ENCODE peak calls at places on chromosomes 4 and X, in four cellular contexts. H is CD8-positive, alpha-beta T cell; D is A549; W is mucosa of descending colon. E is an unnamed sample.

GRCh38 chr4:124941267-124941666 is 228.7 kb upstream of the ANKRD50 start:
- DNase-seq in D (no peak), W (no peak), H (no peak), E (no peak)

GRCh38 chrX:69896046-69896445 is 153.7 kb downstream of the AWAT2 start:
- DNase-seq in W (no peak), H (no peak), D (no peak), E (no peak)

GRCh38 chrX:130174051-130174704 is 2.4 kb downstream of the RAB33A start:
- DNase-seq in H (no peak), W (no peak), D (no peak), E (peak; percentile 15)

GRCh38 chr4:174096999-174097398 is 186.5 kb downstream of the FBXO8 start:
- DNase-seq in D (no peak), W (no peak), H (no peak), E (no peak)

GRCh38 chr4:48635310-48635709 is 144.8 kb downstream of the FRYL start:
- DNase-seq in H (no peak), D (peak; percentile 1), W (no peak), E (no peak)

GRCh38 chr4:146095091-146095690 is 80.3 kb upstream of the LSM6 start:
- DNase-seq in H (no peak), W (no peak), D (peak; percentile 46), E (no peak)

GRCh38 chrX:79270401-79270800 is 96.7 kb downstream of the ITM2A start:
- DNase-seq in D (peak; percentile 1), W (peak; percentile 54), H (peak; percentile 51), E (peak; percentile 21)

GRCh38 chrX:46317158-46317557 is 228.1 kb downstream of the ZNF674 start:
- DNase-seq in D (peak; percentile 47), W (no peak), H (no peak), E (no peak)

GRCh38 chr4:173214661-173215060 is 46.0 kb downstream of the GALNT7 start:
- DNase-seq in D (no peak), H (no peak), W (no peak), E (no peak)

GRCh38 chr4:184430163-184430562 is 44.2 kb downstream of the IRF2 start:
- DNase-seq in W (no peak), D (no peak), H (no peak), E (no peak)

GRCh38 chr4:186068581-186069402 is at the start of gene TLR3:
- DNase-seq in H (no peak), D (no peak), W (no peak), E (no peak)

GRCh38 chr4:153591441-153591840 is 92.6 kb upstream of the TLR2 start:
- DNase-seq in H (no peak), D (no peak), W (no peak), E (no peak)

GRCh38 chr4:10035130-10035529 is 13.8 kb upstream of the SLC2A9 start:
- DNase-seq in H (no peak), D (no peak), W (no peak), E (no peak)

DNA sequence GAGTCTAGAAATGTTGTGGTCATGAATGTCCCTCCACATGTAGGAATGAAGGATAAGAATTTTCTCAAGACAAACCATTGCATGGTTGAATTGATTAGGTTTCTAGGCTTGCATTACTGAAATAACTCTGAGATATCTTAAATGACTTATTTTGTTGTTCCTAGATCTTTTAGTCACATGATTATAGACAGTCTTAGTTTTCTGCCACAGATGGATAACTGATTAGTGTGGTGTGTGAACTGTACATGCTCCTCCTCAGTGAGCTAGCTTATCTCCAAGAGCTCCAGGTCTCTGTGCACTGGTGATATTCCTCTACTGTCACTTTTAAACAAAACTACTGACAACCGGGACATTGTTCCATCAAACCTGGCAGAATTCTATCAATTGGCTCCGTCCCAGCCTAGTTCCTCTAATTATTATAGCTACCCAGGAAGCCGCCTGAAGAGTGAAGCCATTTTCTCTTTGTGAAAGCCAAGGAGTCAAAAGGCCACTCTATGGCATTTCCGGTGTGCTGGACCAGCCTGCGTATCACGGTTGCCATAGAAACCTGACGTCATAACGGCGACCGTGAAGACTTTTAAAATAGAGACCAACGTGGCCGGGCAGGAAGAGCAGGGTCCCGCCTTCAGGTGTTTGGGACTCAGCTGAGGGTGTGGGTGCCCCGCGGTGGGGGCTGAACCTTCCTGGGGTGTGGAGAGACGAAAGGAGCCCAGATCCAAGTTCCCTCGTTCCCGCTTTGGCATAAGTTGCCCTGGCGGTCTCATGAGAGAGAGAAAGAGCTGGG is 28.1 kb downstream of the BEX3 start:
- DNase-seq in W (peak; percentile 38), H (peak; percentile 0), D (peak; percentile 88), E (peak; percentile 31)
- H3K4me3 ChIP-seq in W (no peak overlapping the region), H (peak overlapping the region; percentile 50), D (peak overlapping the region; percentile 66), E (peak overlapping the region; percentile 63)

GRCh38 chrX:55132416-55132815 is 43.6 kb downstream of the PAGE2 start:
- DNase-seq in H (no peak), D (no peak), W (no peak), E (no peak)

DNA sequence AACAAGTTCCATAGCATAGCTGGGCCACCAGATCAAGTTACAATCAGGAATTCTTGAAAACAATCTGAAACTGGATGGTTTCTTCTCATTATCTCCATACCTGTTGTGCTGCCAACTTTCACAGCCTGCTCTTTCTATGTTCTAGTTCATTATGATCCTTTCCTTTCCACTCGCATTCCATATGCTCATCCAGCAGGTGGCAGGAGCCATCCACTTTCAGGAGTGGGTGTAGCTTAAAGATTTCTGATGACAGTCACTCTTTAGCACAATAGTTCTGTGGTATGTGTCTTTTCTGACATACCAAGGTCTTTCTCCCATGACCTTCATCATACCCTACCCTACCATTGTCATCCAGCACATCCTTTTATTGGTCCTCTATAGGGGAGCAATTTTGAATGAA is 46.4 kb downstream of the PAGE2 start:
- DNase-seq in H (peak; percentile 4), W (peak; percentile 55), D (peak; percentile 45), E (no peak)
- H3K9me3 ChIP-seq in H (no peaks in the 10 kb centered on the region), W (no peaks in the 10 kb centered on the region), D (no peaks in the 10 kb centered on the region), E (no peaks in the 10 kb centered on the region)

DNA sequence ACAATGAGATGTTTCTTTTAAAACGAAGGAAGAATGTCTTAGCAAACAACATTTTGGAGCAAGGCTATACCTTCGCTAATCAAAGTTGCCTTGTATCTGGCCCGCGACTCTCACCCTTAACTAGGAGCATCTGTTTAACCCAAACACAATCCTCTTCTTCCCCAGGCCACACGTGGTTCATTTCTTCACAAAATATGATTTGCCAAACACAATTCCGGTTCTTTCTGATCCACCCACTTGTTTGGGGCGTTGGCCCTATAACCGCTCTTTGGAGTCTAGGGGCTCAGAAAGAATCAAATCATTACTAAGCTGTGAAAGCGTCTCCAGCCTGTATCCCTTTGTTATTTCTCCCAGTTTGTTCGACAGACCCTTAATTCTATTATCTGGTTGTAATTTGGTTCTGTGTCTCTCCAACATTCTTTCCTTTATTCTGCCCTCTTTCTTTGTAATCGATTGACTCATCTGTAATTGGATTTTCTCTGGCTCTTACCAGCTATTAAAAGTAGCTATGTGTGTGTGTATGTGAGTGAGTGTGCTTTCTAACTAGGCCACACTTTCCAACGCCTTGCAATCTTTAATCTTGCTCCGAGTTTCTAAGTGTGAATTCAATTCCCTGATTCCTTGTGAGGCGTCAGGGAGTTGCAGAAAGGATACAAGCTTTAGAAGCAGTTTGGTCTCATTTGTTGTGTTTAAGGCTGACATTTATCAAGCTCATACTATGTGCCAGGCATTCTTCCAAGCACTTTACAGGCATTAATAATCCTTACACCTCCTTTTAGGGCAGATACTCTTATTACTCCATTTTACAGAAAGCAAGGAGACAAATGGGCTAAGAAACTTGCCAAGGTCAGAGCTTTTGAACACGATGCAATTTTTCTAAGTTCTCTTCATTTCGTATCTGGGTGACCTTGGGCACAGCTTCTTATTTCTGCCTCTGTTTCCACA is 138.6 kb upstream of the CPEB2 start:
- DNase-seq in D (no peak), H (no peak), W (no peak), E (no peak)
- H3K4me3 ChIP-seq in D (no peak overlapping the region), H (no peak overlapping the region), W (no peak overlapping the region), E (no peak overlapping the region)

GRCh38 chrX:153551135-153551534 is 33.7 kb downstream of the ATP2B3 start:
- DNase-seq in D (no peak), W (no peak), H (no peak), E (no peak)
- H3K9me3 ChIP-seq in D (no peaks in the 10 kb centered on the region), W (no peaks in the 10 kb centered on the region), H (no peaks in the 10 kb centered on the region), E (no peaks in the 10 kb centered on the region)

GRCh38 chrX:72305286-72306084 is at the start of gene CITED1:
- DNase-seq in H (no peak), D (no peak), W (peak; percentile 26), E (no peak)

GRCh38 chrX:72307646-72308051 is 1.9 kb upstream of the CITED1 start:
- DNase-seq in W (no peak), D (no peak), H (no peak), E (no peak)

GRCh38 chrX:72306851-72307645 is 1.3 kb upstream of the CITED1 start:
- DNase-seq in H (no peak), W (peak; percentile 72), D (peak; percentile 75), E (peak; percentile 46)

GRCh38 chrX:72306085-72306801 is 529 bp upstream of the CITED1 start:
- DNase-seq in H (no peak), W (peak; percentile 24), D (peak; percentile 20), E (no peak)

GRCh38 chrX:72304877-72305276 is 837 bp downstream of the CITED1 start:
- DNase-seq in H (no peak), W (no peak), D (no peak), E (no peak)
- H3K4me3 ChIP-seq in H (no peak overlapping the region), W (no peak overlapping the region), D (peak overlapping the region; percentile 63), E (peak overlapping the region; percentile 70)

GRCh38 chr4:7571736-7572135 is 137.0 kb upstream of the PSAPL1 start:
- DNase-seq in W (no peak), D (no peak), H (no peak), E (no peak)
- H3K9me3 ChIP-seq in W (peaks cover 8% of the 10 kb centered on the region), D (peaks cover 12% of the 10 kb centered on the region), H (peaks cover 5% of the 10 kb centered on the region), E (peaks cover 23% of the 10 kb centered on the region)

DNA sequence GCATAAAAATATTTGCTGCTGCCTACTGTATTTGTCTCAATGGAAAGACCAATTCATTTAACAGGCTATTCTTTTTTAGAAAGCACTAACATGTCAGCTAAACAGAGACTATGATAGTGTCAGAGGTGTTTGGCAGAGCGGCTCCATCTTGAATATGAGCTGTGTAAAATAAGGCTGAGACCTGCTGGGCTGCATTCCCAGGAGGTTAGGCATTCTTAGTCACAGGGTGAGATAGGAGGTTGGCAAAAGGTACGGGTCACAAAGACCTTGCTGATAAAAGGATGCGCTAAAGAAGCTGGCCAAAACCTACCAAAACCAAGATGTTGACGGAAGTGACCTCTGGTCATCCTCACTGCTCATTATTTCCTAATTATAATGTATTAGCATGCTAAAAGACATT is 41.8 kb downstream of the NPY5R start:
- DNase-seq in D (no peak), W (no peak), H (no peak), E (no peak)
- H3K4me3 ChIP-seq in D (no peak overlapping the region), W (no peak overlapping the region), H (no peak overlapping the region), E (no peak overlapping the region)

DNA sequence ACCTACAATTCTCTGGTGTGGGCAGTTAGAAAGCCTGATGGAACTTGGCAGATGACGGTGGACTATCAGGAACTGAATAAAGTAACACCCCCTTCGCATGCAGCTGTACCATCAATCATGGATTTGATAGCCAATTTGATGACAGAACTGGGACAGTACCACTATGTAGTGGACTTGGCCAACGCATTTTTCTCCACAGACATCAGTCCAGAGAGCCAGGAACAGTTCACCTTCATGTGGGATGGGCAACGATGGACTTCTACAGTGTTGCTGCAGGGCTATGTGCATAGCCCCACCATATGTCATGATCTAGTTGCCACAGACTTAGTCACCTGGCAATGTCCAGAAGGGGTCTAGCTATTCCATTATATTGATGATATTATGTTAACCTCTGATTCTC is 54.5 kb upstream of the CCDC149 start:
- DNase-seq in H (no peak), W (no peak), D (no peak), E (no peak)
- H3K9me3 ChIP-seq in H (peaks cover 6% of the 10 kb centered on the region), W (peaks cover 9% of the 10 kb centered on the region), D (peaks cover 8% of the 10 kb centered on the region), E (peaks cover 6% of the 10 kb centered on the region)

E was measured in left ventricle myocardium inferior.